ENCODE peak calls at places on chromosomes 6 and 20, in nine cellular contexts. L, P, Z, V, F, K, W, N and B are unnamed samples.

GRCh38 chr6:38755874-38756273 is 40.8 kb downstream of the DNAH8 start:
- DNase-seq in L (peak; percentile 62), P (no peak), Z (no peak), V (no peak), F (no peak), K (no peak), W (no peak), N (no peak), B (no peak)

GRCh38 chr20:33177866-33178265 is 9.9 kb downstream of the BPIFA2 start:
- DNase-seq in L (no peak), P (no peak), Z (no peak), V (no peak), F (no peak), K (no peak), W (no peak), N (no peak), B (no peak)

GRCh38 chr6:114284281-114284680 is 58.5 kb downstream of the HS3ST5 start:
- DNase-seq in L (no peak), P (no peak), Z (no peak), V (no peak), F (no peak), K (no peak), W (peak; percentile 18), N (no peak), B (no peak)

GRCh38 chr20:21315138-21315537 is 12.0 kb downstream of the XRN2 start:
- DNase-seq in L (no peak), P (peak; percentile 41), Z (no peak), V (no peak), F (no peak), K (no peak), W (peak; percentile 90), N (no peak), B (no peak)

GRCh38 chr6:11702796-11703130 is 75.8 kb downstream of the ADTRP start:
- DNase-seq in L (no peak), P (no peak), Z (peak; percentile 78), V (no peak), F (no peak), K (no peak), W (no peak), N (no peak), B (no peak)

GRCh38 chr20:36573798-36574277 is 441 bp downstream of the TGIF2 start:
- DNase-seq in L (no peak), P (no peak), Z (peak; percentile 36), V (no peak), F (peak; percentile 65), K (no peak), W (no peak), N (peak; percentile 86), B (no peak)

GRCh38 chr6:121222656-121223055 is 111.6 kb downstream of the TBC1D32 start:
- DNase-seq in L (no peak), P (no peak), Z (no peak), V (no peak), F (no peak), K (no peak), W (peak; percentile 43), N (no peak), B (no peak)

GRCh38 chr6:163588211-163588919 is 173.8 kb downstream of the QKI start:
- DNase-seq in L (no peak), P (no peak), Z (no peak), V (no peak), F (peak; percentile 57), K (no peak), W (peak; percentile 41), N (no peak), B (no peak)

GRCh38 chr6:6004147-6004995 is 2.4 kb downstream of the NRN1 start:
- DNase-seq in L (no peak), P (no peak), Z (no peak), V (no peak), F (no peak), K (no peak), W (no peak), N (no peak), B (no peak)

GRCh38 chr6:17588011-17588410 is 12.1 kb upstream of the FAM8A1 start:
- DNase-seq in L (no peak), P (no peak), Z (peak; percentile 59), V (no peak), F (no peak), K (no peak), W (no peak), N (no peak), B (no peak)

GRCh38 chr6:17580518-17581048 is 19.5 kb upstream of the FAM8A1 start:
- DNase-seq in L (no peak), P (peak; percentile 60), Z (no peak), V (no peak), F (peak; percentile 65), K (peak; percentile 72), W (peak; percentile 59), N (peak; percentile 76), B (no peak)

GRCh38 chr6:17584241-17584803 is 15.8 kb upstream of the FAM8A1 start:
- DNase-seq in L (peak; percentile 66), P (peak; percentile 35), Z (no peak), V (peak; percentile 60), F (no peak), K (no peak), W (peak; percentile 87), N (no peak), B (peak; percentile 53)

GRCh38 chr6:17585766-17586502 is 14.2 kb upstream of the FAM8A1 start:
- DNase-seq in L (peak; percentile 88), P (no peak), Z (peak; percentile 61), V (no peak), F (no peak), K (no peak), W (no peak), N (no peak), B (no peak)

DNA sequence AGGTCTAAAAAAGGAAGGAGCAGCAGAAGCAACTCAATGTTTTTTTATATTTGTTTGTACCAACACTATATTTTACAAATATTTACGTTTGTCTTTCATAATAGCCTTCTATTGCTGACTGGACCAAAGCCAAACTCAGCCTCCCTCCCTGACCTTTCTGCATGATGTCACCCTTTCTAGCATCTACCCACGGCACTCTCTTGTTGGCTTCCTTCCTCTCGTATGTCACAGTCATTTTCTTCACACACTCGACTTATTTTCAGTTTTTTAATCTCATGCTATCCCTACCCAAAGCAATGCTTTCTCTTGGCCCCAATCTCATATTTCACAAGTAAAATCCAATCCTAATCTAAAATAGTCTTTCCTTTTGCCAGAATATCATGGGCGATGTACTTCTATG is 16.3 kb upstream of the FAM8A1 start:
- DNase-seq in L (no peak), P (no peak), Z (no peak), V (no peak), F (no peak), K (no peak), W (peak; percentile 60), N (no peak), B (no peak)
- H3K4me3 ChIP-seq in L (no peak overlapping the region), P (no peak overlapping the region), Z (no peak overlapping the region), V (no peak overlapping the region), F (peak overlapping the region; percentile 39), K (no peak overlapping the region), W (no peak overlapping the region), N (no peak overlapping the region), B (no peak overlapping the region)

GRCh38 chr6:57294829-57295228 is 22.6 kb upstream of the PRIM2 start:
- DNase-seq in L (no peak), P (no peak), Z (no peak), V (peak; percentile 55), F (peak; percentile 57), K (peak; percentile 67), W (no peak), N (no peak), B (no peak)
- H3K4me1 ChIP-seq in L (no peaks in the 10 kb centered on the region), P (no peaks in the 10 kb centered on the region), Z (no peaks in the 10 kb centered on the region), V (no peaks in the 10 kb centered on the region), F (no peaks in the 10 kb centered on the region), K (no peaks in the 10 kb centered on the region), W (no peaks in the 10 kb centered on the region), N (no peaks in the 10 kb centered on the region), B (peaks cover 10% of the 10 kb centered on the region)

DNA sequence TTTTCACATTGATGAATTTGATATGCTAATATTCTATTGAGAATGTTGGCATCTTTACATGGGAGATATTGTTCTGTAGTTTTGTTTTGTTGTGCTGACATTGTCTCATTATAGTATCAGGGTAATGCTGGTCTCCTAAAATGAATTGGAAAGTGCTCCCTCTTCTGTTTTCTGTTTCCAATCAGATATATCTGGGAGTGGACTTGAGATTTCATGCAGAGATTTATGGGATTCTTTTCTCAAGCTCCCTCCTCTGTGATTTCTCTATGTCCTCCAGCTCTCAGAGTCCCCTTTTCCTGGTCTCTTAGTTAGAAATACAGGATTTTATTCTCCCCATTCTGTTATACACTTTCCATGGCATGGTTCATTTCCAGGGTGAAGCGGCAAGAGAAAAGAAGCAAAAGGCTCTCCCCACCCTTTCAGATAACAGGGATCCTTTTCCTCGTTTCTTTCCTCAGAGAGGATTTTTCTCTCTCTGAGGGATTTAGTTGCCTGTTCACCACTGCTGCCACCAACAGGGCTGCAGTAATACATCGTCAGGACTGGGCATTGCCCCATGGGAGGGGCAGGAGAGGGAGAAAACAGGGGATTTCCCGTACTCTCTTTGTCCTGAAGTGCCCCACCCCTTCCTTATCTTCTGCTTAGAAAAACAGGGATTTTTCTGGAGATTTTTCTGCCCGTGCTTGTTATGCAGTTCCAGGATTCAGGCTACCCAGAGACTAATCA is 59.3 kb upstream of the STMND1 start:
- DNase-seq in L (peak; percentile 34), P (peak; percentile 48), Z (peak; percentile 78), V (no peak), F (no peak), K (no peak), W (peak; percentile 66), N (no peak), B (peak; percentile 17)
- TF ChIP-seq CTCF in L (peak; percentile 36), P (peak; percentile 17), Z (no peak), V (no peak), F (no peak), K (peak; percentile 37), W (peak; percentile 41), N (peak; percentile 28), B (no peak)

DNA sequence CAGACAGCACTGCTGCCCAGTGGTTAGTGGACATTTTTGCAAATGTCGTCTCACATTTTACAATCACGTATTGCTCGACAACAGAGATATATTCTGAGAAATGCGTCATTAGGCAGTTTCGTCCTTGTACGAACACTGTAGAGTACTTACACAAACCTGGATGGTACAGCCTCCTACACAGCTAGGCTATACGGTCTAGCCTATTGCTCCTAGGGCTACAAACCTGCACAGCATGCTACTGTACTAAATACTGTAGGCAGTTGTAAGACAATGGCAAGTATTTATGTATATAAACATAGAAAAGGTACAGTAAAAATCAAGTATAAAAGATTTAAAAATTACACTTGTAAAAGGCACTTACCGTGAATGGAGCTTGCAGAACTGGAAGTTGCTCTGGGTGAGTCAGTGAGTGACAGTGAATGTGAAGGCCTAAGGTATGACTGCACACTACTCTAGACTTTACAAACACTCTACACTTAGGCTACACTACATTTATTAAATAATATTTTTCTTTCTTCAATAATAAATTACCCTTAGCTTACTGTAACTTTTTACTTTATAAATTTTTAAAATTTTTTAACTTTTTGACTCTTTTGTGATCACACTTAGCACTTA is 43.1 kb downstream of the ALDH5A1 start:
- DNase-seq in L (no peak), P (no peak), Z (no peak), V (no peak), F (no peak), K (no peak), W (no peak), N (no peak), B (no peak)
- H3K4me3 ChIP-seq in L (no peak overlapping the region), P (no peak overlapping the region), Z (no peak overlapping the region), V (no peak overlapping the region), F (no peak overlapping the region), K (no peak overlapping the region), W (no peak overlapping the region), N (no peak overlapping the region), B (no peak overlapping the region)

GRCh38 chr6:108574457-108575149 is 13.9 kb downstream of the FOXO3 start:
- DNase-seq in L (no peak), P (no peak), Z (no peak), V (no peak), F (no peak), K (no peak), W (no peak), N (no peak), B (no peak)
- H3K4me1 ChIP-seq in L (no peaks in the 10 kb centered on the region), P (peaks cover 30% of the 10 kb centered on the region), Z (no peaks in the 10 kb centered on the region), V (no peaks in the 10 kb centered on the region), F (peaks cover 74% of the 10 kb centered on the region), K (no peaks in the 10 kb centered on the region), W (peaks cover 29% of the 10 kb centered on the region), N (peaks cover 29% of the 10 kb centered on the region), B (peaks cover 83% of the 10 kb centered on the region)